ENCODE peak calls at places on chromosome 1, in ten cellular contexts. One of them, this sample, is unnamed.

GRCh38 chr1:161482610-161483009 is 22.6 kb upstream of the FCGR2A start:
- DNase-seq in NCI-H1436 treated with DMSO at 0.1 percent for 48 hours: no peak
- DNase-seq in GDM1: no peak
- DNase-seq in NCI-H1930: no peak
- DNase-seq in activated T-helper 1 cell treated with Interleukin-2 at 50 U/mL for 16 hours: no peak
- DNase-seq in astrocyte of the hippocampus: no peak
- DNase-seq in glutamatergic neuron: no peak
- DNase-seq in KBM-7: no peak
- DNase-seq in NCI-H146: no peak
- DNase-seq in esophagus squamous epithelium: no peak
- DNase-seq in this sample: no peak

GRCh38 chr1:23514121-23514679 is 16.8 kb downstream of the E2F2 start:
- DNase-seq in NCI-H1436 treated with DMSO at 0.1 percent for 48 hours: no peak
- DNase-seq in GDM1: no peak
- DNase-seq in NCI-H1930: no peak
- DNase-seq in activated T-helper 1 cell treated with Interleukin-2 at 50 U/mL for 16 hours: no peak
- DNase-seq in astrocyte of the hippocampus: no peak
- DNase-seq in glutamatergic neuron: no peak
- DNase-seq in KBM-7: no peak
- DNase-seq in NCI-H146: no peak
- DNase-seq in esophagus squamous epithelium: no peak
- DNase-seq in this sample: no peak

GRCh38 chr1:51236548-51237312 is 657 bp downstream of the RNF11 start:
- DNase-seq in NCI-H1436 treated with DMSO at 0.1 percent for 48 hours: no peak
- DNase-seq in GDM1: no peak
- DNase-seq in NCI-H1930: no peak
- DNase-seq in activated T-helper 1 cell treated with Interleukin-2 at 50 U/mL for 16 hours: peak
- DNase-seq in astrocyte of the hippocampus: peak
- DNase-seq in glutamatergic neuron: peak
- DNase-seq in KBM-7: peak
- DNase-seq in NCI-H146: peak
- DNase-seq in esophagus squamous epithelium: no peak
- DNase-seq in this sample: peak

GRCh38 chr1:202411421-202411820 is 62.9 kb downstream of the PPP1R12B start:
- DNase-seq in NCI-H1436 treated with DMSO at 0.1 percent for 48 hours: no peak
- DNase-seq in GDM1: no peak
- DNase-seq in NCI-H1930: no peak
- DNase-seq in activated T-helper 1 cell treated with Interleukin-2 at 50 U/mL for 16 hours: no peak
- DNase-seq in astrocyte of the hippocampus: no peak
- DNase-seq in glutamatergic neuron: no peak
- DNase-seq in KBM-7: no peak
- DNase-seq in NCI-H146: no peak
- DNase-seq in esophagus squamous epithelium: no peak
- DNase-seq in this sample: no peak

GRCh38 chr1:71307451-71307850 is 226.6 kb upstream of the ZRANB2 start:
- DNase-seq in NCI-H1436 treated with DMSO at 0.1 percent for 48 hours: no peak
- DNase-seq in GDM1: peak
- DNase-seq in NCI-H1930: no peak
- DNase-seq in activated T-helper 1 cell treated with Interleukin-2 at 50 U/mL for 16 hours: no peak
- DNase-seq in astrocyte of the hippocampus: peak
- DNase-seq in glutamatergic neuron: peak
- DNase-seq in KBM-7: peak
- DNase-seq in NCI-H146: no peak
- DNase-seq in esophagus squamous epithelium: no peak
- DNase-seq in this sample: no peak

GRCh38 chr1:205434738-205435137 is 12.9 kb upstream of the LEMD1 start:
- DNase-seq in NCI-H1436 treated with DMSO at 0.1 percent for 48 hours: peak
- DNase-seq in GDM1: no peak
- DNase-seq in NCI-H1930: peak
- DNase-seq in activated T-helper 1 cell treated with Interleukin-2 at 50 U/mL for 16 hours: no peak
- DNase-seq in astrocyte of the hippocampus: no peak
- DNase-seq in glutamatergic neuron: no peak
- DNase-seq in KBM-7: no peak
- DNase-seq in NCI-H146: peak
- DNase-seq in esophagus squamous epithelium: no peak
- DNase-seq in this sample: no peak

GRCh38 chr1:31201871-31202270 is 37.8 kb downstream of the NKAIN1 start:
- DNase-seq in NCI-H1436 treated with DMSO at 0.1 percent for 48 hours: no peak
- DNase-seq in GDM1: no peak
- DNase-seq in NCI-H1930: no peak
- DNase-seq in activated T-helper 1 cell treated with Interleukin-2 at 50 U/mL for 16 hours: no peak
- DNase-seq in astrocyte of the hippocampus: no peak
- DNase-seq in glutamatergic neuron: peak
- DNase-seq in KBM-7: no peak
- DNase-seq in NCI-H146: no peak
- DNase-seq in esophagus squamous epithelium: no peak
- DNase-seq in this sample: no peak

GRCh38 chr1:172167801-172168596 is 252.5 kb upstream of the C1orf105 start:
- DNase-seq in NCI-H1436 treated with DMSO at 0.1 percent for 48 hours: no peak
- DNase-seq in GDM1: no peak
- DNase-seq in NCI-H1930: no peak
- DNase-seq in activated T-helper 1 cell treated with Interleukin-2 at 50 U/mL for 16 hours: no peak
- DNase-seq in astrocyte of the hippocampus: peak
- DNase-seq in glutamatergic neuron: no peak
- DNase-seq in KBM-7: no peak
- DNase-seq in NCI-H146: peak
- DNase-seq in esophagus squamous epithelium: no peak
- DNase-seq in this sample: peak

GRCh38 chr1:206729050-206729449 is 41.5 kb upstream of the IL19 start:
- DNase-seq in NCI-H1436 treated with DMSO at 0.1 percent for 48 hours: no peak
- DNase-seq in GDM1: no peak
- DNase-seq in NCI-H1930: no peak
- DNase-seq in activated T-helper 1 cell treated with Interleukin-2 at 50 U/mL for 16 hours: no peak
- DNase-seq in astrocyte of the hippocampus: no peak
- DNase-seq in glutamatergic neuron: no peak
- DNase-seq in KBM-7: no peak
- DNase-seq in NCI-H146: no peak
- DNase-seq in esophagus squamous epithelium: no peak
- DNase-seq in this sample: no peak

GRCh38 chr1:36675106-36675505 is 192.4 kb upstream of the CSF3R start:
- DNase-seq in NCI-H1436 treated with DMSO at 0.1 percent for 48 hours: no peak
- DNase-seq in GDM1: no peak
- DNase-seq in NCI-H1930: no peak
- DNase-seq in activated T-helper 1 cell treated with Interleukin-2 at 50 U/mL for 16 hours: no peak
- DNase-seq in astrocyte of the hippocampus: no peak
- DNase-seq in glutamatergic neuron: no peak
- DNase-seq in KBM-7: no peak
- DNase-seq in NCI-H146: no peak
- DNase-seq in esophagus squamous epithelium: no peak
- DNase-seq in this sample: no peak

GRCh38 chr1:9322845-9323244 is 30.2 kb downstream of the SPSB1 start:
- DNase-seq in NCI-H1436 treated with DMSO at 0.1 percent for 48 hours: no peak
- DNase-seq in GDM1: no peak
- DNase-seq in NCI-H1930: no peak
- DNase-seq in activated T-helper 1 cell treated with Interleukin-2 at 50 U/mL for 16 hours: no peak
- DNase-seq in astrocyte of the hippocampus: no peak
- DNase-seq in glutamatergic neuron: no peak
- DNase-seq in KBM-7: no peak
- DNase-seq in NCI-H146: no peak
- DNase-seq in esophagus squamous epithelium: no peak
- DNase-seq in this sample: no peak

GRCh38 chr1:240199758-240200655 is 108.3 kb downstream of the FMN2 start:
- DNase-seq in NCI-H1436 treated with DMSO at 0.1 percent for 48 hours: no peak
- DNase-seq in GDM1: no peak
- DNase-seq in NCI-H1930: no peak
- DNase-seq in activated T-helper 1 cell treated with Interleukin-2 at 50 U/mL for 16 hours: no peak
- DNase-seq in astrocyte of the hippocampus: no peak
- DNase-seq in glutamatergic neuron: no peak
- DNase-seq in KBM-7: no peak
- DNase-seq in NCI-H146: no peak
- DNase-seq in esophagus squamous epithelium: no peak
- DNase-seq in this sample: no peak

GRCh38 chr1:92085727-92086126 is 5.6 kb downstream of the BTBD8 start:
- DNase-seq in NCI-H1436 treated with DMSO at 0.1 percent for 48 hours: no peak
- DNase-seq in GDM1: no peak
- DNase-seq in NCI-H1930: no peak
- DNase-seq in activated T-helper 1 cell treated with Interleukin-2 at 50 U/mL for 16 hours: no peak
- DNase-seq in astrocyte of the hippocampus: peak
- DNase-seq in glutamatergic neuron: no peak
- DNase-seq in KBM-7: no peak
- DNase-seq in NCI-H146: no peak
- DNase-seq in esophagus squamous epithelium: no peak
- DNase-seq in this sample: no peak

GRCh38 chr1:247857069-247857985 is at the start of gene TRIM58:
- DNase-seq in NCI-H1436 treated with DMSO at 0.1 percent for 48 hours: no peak
- DNase-seq in GDM1: peak
- DNase-seq in NCI-H1930: peak
- DNase-seq in activated T-helper 1 cell treated with Interleukin-2 at 50 U/mL for 16 hours: no peak
- DNase-seq in astrocyte of the hippocampus: peak
- DNase-seq in glutamatergic neuron: peak
- DNase-seq in KBM-7: peak
- DNase-seq in NCI-H146: no peak
- DNase-seq in esophagus squamous epithelium: no peak
- DNase-seq in this sample: peak

GRCh38 chr1:151196292-151196800 is 2.0 kb upstream of the PIP5K1A start:
- DNase-seq in NCI-H1436 treated with DMSO at 0.1 percent for 48 hours: peak
- DNase-seq in GDM1: peak
- DNase-seq in NCI-H1930: peak
- DNase-seq in activated T-helper 1 cell treated with Interleukin-2 at 50 U/mL for 16 hours: peak
- DNase-seq in astrocyte of the hippocampus: peak
- DNase-seq in glutamatergic neuron: no peak
- DNase-seq in KBM-7: peak
- DNase-seq in NCI-H146: peak
- DNase-seq in esophagus squamous epithelium: no peak
- DNase-seq in this sample: peak

This sample was measured in Daoy.